ENCODE peak calls at places on chromosomes 5 and 9, in six cellular contexts. One of them, this sample, is unnamed.

GRCh38 chr9:70263421-70263820 is 4.6 kb downstream of the SMC5 start:
- DNase-seq in HCT116: no peak
- DNase-seq in hepatocyte: no peak
- DNase-seq in PC-9: peak; percentile 38
- DNase-seq in GM23248: peak; percentile 72
- DNase-seq in MM.1S: no peak
- DNase-seq in this sample: no peak

GRCh38 chr5:105898183-105898582 is 1772.6 kb downstream of the EFNA5 start:
- DNase-seq in HCT116: no peak
- DNase-seq in hepatocyte: no peak
- DNase-seq in PC-9: no peak
- DNase-seq in GM23248: no peak
- DNase-seq in MM.1S: no peak
- DNase-seq in this sample: no peak

GRCh38 chr9:89413963-89414638 is 83.8 kb downstream of the SEMA4D start:
- DNase-seq in HCT116: no peak
- DNase-seq in hepatocyte: no peak
- DNase-seq in PC-9: no peak
- DNase-seq in GM23248: no peak
- DNase-seq in MM.1S: no peak
- DNase-seq in this sample: no peak

GRCh38 chr9:136996361-136997281 is at the start of gene CLIC3:
- DNase-seq in HCT116: no peak
- DNase-seq in hepatocyte: peak; percentile 70
- DNase-seq in PC-9: peak; percentile 60
- DNase-seq in GM23248: peak; percentile 69
- DNase-seq in MM.1S: no peak
- DNase-seq in this sample: peak; percentile 39

GRCh38 chr9:128276574-128277270 is 646 bp downstream of the SWI5 start:
- DNase-seq in HCT116: no peak
- DNase-seq in hepatocyte: peak; percentile 67
- DNase-seq in PC-9: no peak
- DNase-seq in GM23248: peak; percentile 67
- DNase-seq in MM.1S: no peak
- DNase-seq in this sample: peak; percentile 77

GRCh38 chr9:113597390-113598241 is 134.1 kb downstream of the RGS3 start:
- DNase-seq in HCT116: no peak
- DNase-seq in hepatocyte: no peak
- DNase-seq in PC-9: no peak
- DNase-seq in GM23248: no peak
- DNase-seq in MM.1S: no peak
- DNase-seq in this sample: no peak

GRCh38 chr5:68953151-68953884 is 140.5 kb upstream of the SLC30A5 start:
- DNase-seq in HCT116: no peak
- DNase-seq in hepatocyte: no peak
- DNase-seq in PC-9: no peak
- DNase-seq in GM23248: no peak
- DNase-seq in MM.1S: no peak
- DNase-seq in this sample: no peak

GRCh38 chr5:317086-317811 is 4.3 kb upstream of the AHRR start:
- DNase-seq in HCT116: peak; percentile 52
- DNase-seq in hepatocyte: peak; percentile 85
- DNase-seq in PC-9: no peak
- DNase-seq in GM23248: peak; percentile 89
- DNase-seq in MM.1S: no peak
- DNase-seq in this sample: peak; percentile 84

GRCh38 chr5:179319123-179319522 is 26.1 kb downstream of the ADAMTS2 start:
- DNase-seq in HCT116: no peak
- DNase-seq in hepatocyte: no peak
- DNase-seq in PC-9: no peak
- DNase-seq in GM23248: no peak
- DNase-seq in MM.1S: no peak
- DNase-seq in this sample: no peak

GRCh38 chr9:95284152-95284551 is 33.4 kb downstream of the FANCC start:
- DNase-seq in HCT116: no peak
- DNase-seq in hepatocyte: peak; percentile 25
- DNase-seq in PC-9: peak; percentile 52
- DNase-seq in GM23248: peak; percentile 46
- DNase-seq in MM.1S: no peak
- DNase-seq in this sample: no peak

GRCh38 chr9:84315278-84315877 is 25.2 kb downstream of the SLC28A3 start:
- DNase-seq in HCT116: peak; percentile 61
- DNase-seq in hepatocyte: peak; percentile 70
- DNase-seq in PC-9: peak; percentile 38
- DNase-seq in GM23248: peak; percentile 70
- DNase-seq in MM.1S: peak; percentile 69
- DNase-seq in this sample: peak; percentile 73

GRCh38 chr5:180424094-180424493 is 70.1 kb upstream of the CNOT6 start:
- DNase-seq in HCT116: no peak
- DNase-seq in hepatocyte: no peak
- DNase-seq in PC-9: no peak
- DNase-seq in GM23248: peak; percentile 34
- DNase-seq in MM.1S: no peak
- DNase-seq in this sample: no peak

GRCh38 chr5:95600557-95600956 is 19.3 kb upstream of the GPR150 start:
- DNase-seq in HCT116: no peak
- DNase-seq in hepatocyte: no peak
- DNase-seq in PC-9: no peak
- DNase-seq in GM23248: peak; percentile 32
- DNase-seq in MM.1S: no peak
- DNase-seq in this sample: no peak

GRCh38 chr5:160251406-160252155 is 22.3 kb downstream of the FABP6 start:
- DNase-seq in HCT116: no peak
- DNase-seq in hepatocyte: no peak
- DNase-seq in PC-9: no peak
- DNase-seq in GM23248: no peak
- DNase-seq in MM.1S: no peak
- DNase-seq in this sample: no peak

GRCh38 chr5:133245191-133246052 is 193.6 kb downstream of the HSPA4 start:
- DNase-seq in HCT116: peak; percentile 93
- DNase-seq in hepatocyte: peak; percentile 44
- DNase-seq in PC-9: peak; percentile 97
- DNase-seq in GM23248: peak; percentile 93
- DNase-seq in MM.1S: no peak
- DNase-seq in this sample: no peak

GRCh38 chr9:17744786-17745185 is 165.9 kb downstream of the SH3GL2 start:
- DNase-seq in HCT116: no peak
- DNase-seq in hepatocyte: peak; percentile 64
- DNase-seq in PC-9: no peak
- DNase-seq in GM23248: peak; percentile 30
- DNase-seq in MM.1S: no peak
- DNase-seq in this sample: peak; percentile 77

GRCh38 chr5:173458819-173459218 is 130.6 kb upstream of the STC2 start:
- DNase-seq in HCT116: no peak
- DNase-seq in hepatocyte: no peak
- DNase-seq in PC-9: peak; percentile 62
- DNase-seq in GM23248: peak; percentile 69
- DNase-seq in MM.1S: no peak
- DNase-seq in this sample: no peak

GRCh38 chr5:16983022-16983639 is 47.0 kb upstream of the MYO10 start:
- DNase-seq in HCT116: no peak
- DNase-seq in hepatocyte: no peak
- DNase-seq in PC-9: no peak
- DNase-seq in GM23248: no peak
- DNase-seq in MM.1S: no peak
- DNase-seq in this sample: no peak

GRCh38 chr5:76692274-76692540 is 23.7 kb upstream of the F2R start:
- DNase-seq in HCT116: no peak
- DNase-seq in hepatocyte: no peak
- DNase-seq in PC-9: no peak
- DNase-seq in GM23248: no peak
- DNase-seq in MM.1S: no peak
- DNase-seq in this sample: no peak

GRCh38 chr5:42842860-42843641 is 31.4 kb upstream of the SELENOP start:
- DNase-seq in HCT116: no peak
- DNase-seq in hepatocyte: no peak
- DNase-seq in PC-9: no peak
- DNase-seq in GM23248: peak; percentile 43
- DNase-seq in MM.1S: no peak
- DNase-seq in this sample: no peak

GRCh38 chr9:33151007-33151557 is 16.1 kb downstream of the B4GALT1 start:
- DNase-seq in HCT116: no peak
- DNase-seq in hepatocyte: peak; percentile 80
- DNase-seq in PC-9: peak; percentile 87
- DNase-seq in GM23248: peak; percentile 99
- DNase-seq in MM.1S: no peak
- DNase-seq in this sample: no peak

GRCh38 chr5:72355706-72356299 is 35.6 kb downstream of the PTCD2 start:
- DNase-seq in HCT116: no peak
- DNase-seq in hepatocyte: peak; percentile 52
- DNase-seq in PC-9: no peak
- DNase-seq in GM23248: peak; percentile 53
- DNase-seq in MM.1S: no peak
- DNase-seq in this sample: peak; percentile 61

GRCh38 chr5:171127314-171127713 is 181.7 kb upstream of the TLX3 start:
- DNase-seq in HCT116: no peak
- DNase-seq in hepatocyte: no peak
- DNase-seq in PC-9: no peak
- DNase-seq in GM23248: peak; percentile 12
- DNase-seq in MM.1S: no peak
- DNase-seq in this sample: no peak

GRCh38 chr5:175885813-175886212 is 14.4 kb downstream of the CPLX2 start:
- DNase-seq in HCT116: no peak
- DNase-seq in hepatocyte: no peak
- DNase-seq in PC-9: no peak
- DNase-seq in GM23248: no peak
- DNase-seq in MM.1S: no peak
- DNase-seq in this sample: no peak

GRCh38 chr9:124290053-124290581 is 32.4 kb downstream of the NEK6 start:
- DNase-seq in HCT116: no peak
- DNase-seq in hepatocyte: no peak
- DNase-seq in PC-9: no peak
- DNase-seq in GM23248: no peak
- DNase-seq in MM.1S: no peak
- DNase-seq in this sample: no peak

GRCh38 chr5:111143910-111144309 is 51.8 kb downstream of the WDR36 start:
- DNase-seq in HCT116: no peak
- DNase-seq in hepatocyte: no peak
- DNase-seq in PC-9: no peak
- DNase-seq in GM23248: peak; percentile 96
- DNase-seq in MM.1S: no peak
- DNase-seq in this sample: no peak

DNA sequence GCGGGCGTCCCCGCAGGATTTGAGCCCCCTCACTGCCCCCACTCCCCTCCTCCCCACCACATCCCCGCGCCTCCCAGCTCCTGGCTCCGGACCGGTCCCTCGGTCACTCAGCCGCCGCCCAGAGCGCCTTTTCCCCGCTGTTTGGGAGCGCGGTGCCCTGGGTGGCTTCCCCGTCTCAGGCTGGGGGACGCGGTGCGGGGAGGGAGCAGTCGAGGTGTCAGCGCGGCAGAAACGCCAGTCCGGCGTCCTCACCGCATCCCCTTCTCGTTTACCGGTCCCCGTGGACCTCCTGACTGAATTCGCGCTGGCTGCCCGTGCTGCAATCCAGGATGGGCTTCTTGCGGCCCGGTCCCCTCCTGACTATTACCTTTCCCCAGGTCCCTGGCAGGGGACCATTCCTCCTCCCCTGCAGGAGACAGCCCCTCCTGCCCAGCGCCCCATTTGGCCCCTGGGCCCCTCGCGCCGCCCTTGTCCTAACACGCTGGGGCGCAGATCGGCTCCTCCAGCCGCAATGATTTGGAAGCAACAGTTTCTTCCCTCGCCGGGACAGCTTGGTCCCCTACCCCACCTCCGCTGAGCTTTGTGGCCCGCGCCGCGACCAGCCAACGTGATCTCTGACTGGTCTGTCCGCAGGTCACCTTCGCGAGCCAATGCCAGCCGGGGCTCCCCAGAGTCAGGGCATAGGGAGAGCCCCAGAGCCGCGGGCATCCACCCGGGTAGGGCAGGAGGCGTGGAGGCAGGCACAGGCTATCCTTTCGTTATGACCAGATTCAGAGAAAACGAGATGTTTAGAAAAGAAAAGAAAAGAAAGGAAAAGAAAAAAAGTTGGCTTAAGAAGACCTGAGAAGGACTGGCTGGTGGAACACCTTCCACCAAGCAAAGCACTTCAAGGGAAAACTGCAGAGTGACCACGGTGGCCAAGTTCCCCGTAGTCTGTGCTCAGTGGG is 1.2 kb downstream of the ANKRD33B start:
- DNase-seq in HCT116: no peak
- DNase-seq in hepatocyte: no peak
- DNase-seq in PC-9: no peak
- DNase-seq in GM23248: peak; percentile 47
- DNase-seq in MM.1S: no peak
- DNase-seq in this sample: peak; percentile 62
- TF ChIP-seq EZH2 in HCT116: no peak
- TF ChIP-seq EZH2 in hepatocyte: no peak
- TF ChIP-seq EZH2 in PC-9: no peak
- TF ChIP-seq EZH2 in GM23248: no peak
- TF ChIP-seq EZH2 in MM.1S: no peak
- TF ChIP-seq EZH2 in this sample: peak; percentile 54

GRCh38 chr5:50962934-50963646 is 296.7 kb downstream of the PARP8 start:
- DNase-seq in HCT116: peak; percentile 48
- DNase-seq in hepatocyte: peak; percentile 86
- DNase-seq in PC-9: no peak
- DNase-seq in GM23248: peak; percentile 65
- DNase-seq in MM.1S: peak; percentile 76
- DNase-seq in this sample: peak; percentile 84

GRCh38 chr5:50966986-50967385 is 300.5 kb downstream of the PARP8 start:
- DNase-seq in HCT116: no peak
- DNase-seq in hepatocyte: peak; percentile 25
- DNase-seq in PC-9: no peak
- DNase-seq in GM23248: no peak
- DNase-seq in MM.1S: no peak
- DNase-seq in this sample: peak; percentile 37

GRCh38 chr5:50963647-50964584 is 297.5 kb downstream of the PARP8 start:
- DNase-seq in HCT116: no peak
- DNase-seq in hepatocyte: peak; percentile 38
- DNase-seq in PC-9: no peak
- DNase-seq in GM23248: no peak
- DNase-seq in MM.1S: no peak
- DNase-seq in this sample: peak; percentile 34

GRCh38 chr5:50967388-50968039 is 301.1 kb downstream of the PARP8 start:
- DNase-seq in HCT116: no peak
- DNase-seq in hepatocyte: peak; percentile 60
- DNase-seq in PC-9: no peak
- DNase-seq in GM23248: peak; percentile 23
- DNase-seq in MM.1S: peak; percentile 38
- DNase-seq in this sample: peak; percentile 65

GRCh38 chr5:50965621-50966362 is 299.4 kb downstream of the PARP8 start:
- DNase-seq in HCT116: no peak
- DNase-seq in hepatocyte: no peak
- DNase-seq in PC-9: no peak
- DNase-seq in GM23248: no peak
- DNase-seq in MM.1S: no peak
- DNase-seq in this sample: peak; percentile 59
- H3K27me3 ChIP-seq in HCT116: no peaks in the 10 kb centered on the region
- H3K27me3 ChIP-seq in hepatocyte: peaks cover 69% of the 10 kb centered on the region
- H3K27me3 ChIP-seq in PC-9: peaks cover 3% of the 10 kb centered on the region
- H3K27me3 ChIP-seq in GM23248: peaks cover 67% of the 10 kb centered on the region
- H3K27me3 ChIP-seq in MM.1S: peaks cover 8% of the 10 kb centered on the region
- H3K27me3 ChIP-seq in this sample: peaks cover 82% of the 10 kb centered on the region

GRCh38 chr5:21711854-21712752 is 1141.0 kb downstream of the CDH12 start:
- DNase-seq in HCT116: no peak
- DNase-seq in hepatocyte: no peak
- DNase-seq in PC-9: no peak
- DNase-seq in GM23248: peak; percentile 13
- DNase-seq in MM.1S: no peak
- DNase-seq in this sample: peak; percentile 11
- H3K9me2 ChIP-seq in HCT116: no peaks in the 10 kb centered on the region
- H3K9me2 ChIP-seq in hepatocyte: no peaks in the 10 kb centered on the region
- H3K9me2 ChIP-seq in PC-9: peaks cover 7% of the 10 kb centered on the region
- H3K9me2 ChIP-seq in GM23248: no peaks in the 10 kb centered on the region
- H3K9me2 ChIP-seq in MM.1S: no peaks in the 10 kb centered on the region
- H3K9me2 ChIP-seq in this sample: peaks cover 7% of the 10 kb centered on the region

GRCh38 chr5:3596261-3596825 is 711 bp downstream of the IRX1 start:
- DNase-seq in HCT116: no peak
- DNase-seq in hepatocyte: peak; percentile 22
- DNase-seq in PC-9: no peak
- DNase-seq in GM23248: peak; percentile 78
- DNase-seq in MM.1S: no peak
- DNase-seq in this sample: peak; percentile 61
- TF ChIP-seq EZH2 in HCT116: no peak
- TF ChIP-seq EZH2 in hepatocyte: no peak
- TF ChIP-seq EZH2 in PC-9: no peak
- TF ChIP-seq EZH2 in GM23248: no peak
- TF ChIP-seq EZH2 in MM.1S: no peak
- TF ChIP-seq EZH2 in this sample: peak; percentile 80